ENCODE peak calls at places on chromosomes 7 and 10, in five cellular contexts. E, R, U, I and C are unnamed samples.

GRCh38 chr7:33761440-33762080 is 143.8 kb upstream of the BMPER start:
- DNase-seq in E (no peak), R (no peak), U (no peak), I (no peak), C (no peak)

GRCh38 chr10:72730462-72730861 is 38.5 kb downstream of the MCU start:
- DNase-seq in E (no peak), R (no peak), U (no peak), I (no peak), C (no peak)

GRCh38 chr10:3951993-3952392 is 167.0 kb upstream of the KLF6 start:
- DNase-seq in E (no peak), R (no peak), U (no peak), I (no peak), C (no peak)

GRCh38 chr7:92668564-92668963 is 78.4 kb upstream of the FAM133B start:
- DNase-seq in E (no peak), R (no peak), U (no peak), I (no peak), C (no peak)

GRCh38 chr7:134932707-134933370 is 53.5 kb upstream of the AGBL3 start:
- DNase-seq in E (no peak), R (no peak), U (no peak), I (no peak), C (no peak)

GRCh38 chr10:974038-974784 is 14.0 kb upstream of the GTPBP4 start:
- DNase-seq in E (no peak), R (no peak), U (no peak), I (no peak), C (no peak)

GRCh38 chr10:30639946-30640786 is 10.6 kb upstream of the LYZL2 start:
- DNase-seq in E (peak; percentile 16), R (no peak), U (no peak), I (peak; percentile 63), C (no peak)

GRCh38 chr7:150974468-150975391 is 3.4 kb downstream of the KCNH2 start:
- DNase-seq in E (peak; percentile 75), R (peak; percentile 85), U (peak; percentile 62), I (no peak), C (peak; percentile 66)

GRCh38 chr10:69715156-69715898 is 85.3 kb downstream of the FAM241B start:
- DNase-seq in E (no peak), R (no peak), U (no peak), I (peak; percentile 17), C (no peak)

GRCh38 chr10:9762966-9763656 is 1254.6 kb upstream of the CELF2 start:
- DNase-seq in E (no peak), R (no peak), U (no peak), I (peak; percentile 51), C (no peak)

GRCh38 chr10:51718804-51719291 is 19.5 kb upstream of the CSTF2T start:
- DNase-seq in E (no peak), R (no peak), U (no peak), I (peak; percentile 85), C (no peak)

GRCh38 chr10:119502214-119502613 is 40.3 kb downstream of the RGS10 start:
- DNase-seq in E (peak; percentile 88), R (peak; percentile 78), U (peak; percentile 63), I (no peak), C (no peak)

GRCh38 chr10:114491933-114492332 is 87.6 kb upstream of the AFAP1L2 start:
- DNase-seq in E (no peak), R (no peak), U (no peak), I (peak; percentile 26), C (no peak)

GRCh38 chr7:137476937-137477336 is 133.4 kb upstream of the PTN start:
- DNase-seq in E (no peak), R (no peak), U (no peak), I (no peak), C (no peak)

GRCh38 chr7:157427811-157428553 is 91.2 kb downstream of the DNAJB6 start:
- DNase-seq in E (no peak), R (no peak), U (no peak), I (no peak), C (no peak)

GRCh38 chr7:94089806-94090205 is 85.7 kb upstream of the BET1 start:
- DNase-seq in E (no peak), R (no peak), U (no peak), I (no peak), C (no peak)

GRCh38 chr10:96390460-96390864 is 31.7 kb upstream of the OPALIN start:
- DNase-seq in E (no peak), R (no peak), U (no peak), I (no peak), C (peak; percentile 74)